ENCODE peak calls at places on chromosomes 5 and 9, in nine cellular contexts. One of them, this sample, is unnamed.

GRCh38 chr9:128420651-128421473 is at the start of gene CERCAM:
- DNase-seq in prostate gland: peak
- DNase-seq in A673: peak
- DNase-seq in mammary epithelial cell: peak
- DNase-seq in coronary artery: no peak
- DNase-seq in A549: peak
- DNase-seq in kidney epithelial cell: no peak
- DNase-seq in AG10803: peak
- DNase-seq in H7: peak
- DNase-seq in this sample: no peak

GRCh38 chr9:38359689-38360385 is 32.7 kb upstream of the ALDH1B1 start:
- DNase-seq in kidney epithelial cell: no peak
- DNase-seq in AG10803: peak
- DNase-seq in prostate gland: no peak
- DNase-seq in A549: no peak
- DNase-seq in H7: no peak
- DNase-seq in coronary artery: peak
- DNase-seq in mammary epithelial cell: no peak
- DNase-seq in A673: no peak
- DNase-seq in this sample: peak

GRCh38 chr5:113384787-113385186 is 50.0 kb downstream of the TSSK1B start:
- DNase-seq in coronary artery: no peak
- DNase-seq in mammary epithelial cell: no peak
- DNase-seq in AG10803: no peak
- DNase-seq in prostate gland: no peak
- DNase-seq in H7: no peak
- DNase-seq in A673: no peak
- DNase-seq in kidney epithelial cell: no peak
- DNase-seq in A549: no peak
- DNase-seq in this sample: no peak

GRCh38 chr5:27708579-27708978 is 670.2 kb upstream of the CDH9 start:
- DNase-seq in AG10803: no peak
- DNase-seq in H7: no peak
- DNase-seq in A549: peak
- DNase-seq in coronary artery: no peak
- DNase-seq in mammary epithelial cell: peak
- DNase-seq in A673: no peak
- DNase-seq in prostate gland: no peak
- DNase-seq in kidney epithelial cell: peak
- DNase-seq in this sample: no peak

GRCh38 chr5:88770290-88771257 is 112.4 kb downstream of the MEF2C start:
- DNase-seq in prostate gland: no peak
- DNase-seq in coronary artery: no peak
- DNase-seq in mammary epithelial cell: no peak
- DNase-seq in AG10803: peak
- DNase-seq in kidney epithelial cell: no peak
- DNase-seq in H7: no peak
- DNase-seq in A549: no peak
- DNase-seq in A673: no peak
- DNase-seq in this sample: no peak

GRCh38 chr9:108809269-108809668 is 46.5 kb downstream of the ACTL7B start:
- DNase-seq in mammary epithelial cell: no peak
- DNase-seq in H7: no peak
- DNase-seq in kidney epithelial cell: no peak
- DNase-seq in coronary artery: no peak
- DNase-seq in A549: no peak
- DNase-seq in prostate gland: no peak
- DNase-seq in AG10803: no peak
- DNase-seq in A673: no peak
- DNase-seq in this sample: no peak

GRCh38 chr9:127895811-127896210 is 3.6 kb downstream of the ST6GALNAC6 start:
- DNase-seq in coronary artery: no peak
- DNase-seq in A673: no peak
- DNase-seq in kidney epithelial cell: no peak
- DNase-seq in H7: no peak
- DNase-seq in A549: no peak
- DNase-seq in mammary epithelial cell: no peak
- DNase-seq in AG10803: no peak
- DNase-seq in prostate gland: no peak
- DNase-seq in this sample: no peak

GRCh38 chr9:4741365-4742031 is 496 bp upstream of the AK3 start:
- DNase-seq in A549: peak
- DNase-seq in A673: peak
- DNase-seq in prostate gland: peak
- DNase-seq in mammary epithelial cell: peak
- DNase-seq in AG10803: no peak
- DNase-seq in coronary artery: peak
- DNase-seq in kidney epithelial cell: no peak
- DNase-seq in H7: no peak
- DNase-seq in this sample: no peak

GRCh38 chr9:34124923-34125322 is 1.6 kb downstream of the DCAF12 start:
- DNase-seq in coronary artery: no peak
- DNase-seq in prostate gland: no peak
- DNase-seq in mammary epithelial cell: peak
- DNase-seq in AG10803: peak
- DNase-seq in A673: no peak
- DNase-seq in H7: no peak
- DNase-seq in kidney epithelial cell: no peak
- DNase-seq in A549: no peak
- DNase-seq in this sample: no peak

GRCh38 chr5:154567155-154567554 is 89.1 kb upstream of the HAND1 start:
- DNase-seq in AG10803: no peak
- DNase-seq in prostate gland: no peak
- DNase-seq in H7: no peak
- DNase-seq in coronary artery: no peak
- DNase-seq in A549: no peak
- DNase-seq in kidney epithelial cell: no peak
- DNase-seq in mammary epithelial cell: no peak
- DNase-seq in A673: no peak
- DNase-seq in this sample: no peak

GRCh38 chr5:167626341-167627118 is 664.9 kb upstream of the WWC1 start:
- DNase-seq in AG10803: no peak
- DNase-seq in A549: no peak
- DNase-seq in coronary artery: no peak
- DNase-seq in kidney epithelial cell: no peak
- DNase-seq in H7: no peak
- DNase-seq in A673: no peak
- DNase-seq in mammary epithelial cell: no peak
- DNase-seq in prostate gland: no peak
- DNase-seq in this sample: no peak

GRCh38 chr5:153043876-153044275 is 446.6 kb upstream of the GRIA1 start:
- DNase-seq in prostate gland: no peak
- DNase-seq in mammary epithelial cell: peak
- DNase-seq in coronary artery: no peak
- DNase-seq in kidney epithelial cell: no peak
- DNase-seq in A549: no peak
- DNase-seq in H7: no peak
- DNase-seq in AG10803: peak
- DNase-seq in A673: no peak
- DNase-seq in this sample: no peak

GRCh38 chr5:5139358-5140050 is 626 bp upstream of the ADAMTS16 start:
- DNase-seq in A549: no peak
- DNase-seq in kidney epithelial cell: no peak
- DNase-seq in A673: no peak
- DNase-seq in H7: no peak
- DNase-seq in AG10803: no peak
- DNase-seq in prostate gland: no peak
- DNase-seq in coronary artery: no peak
- DNase-seq in mammary epithelial cell: no peak
- DNase-seq in this sample: no peak
- H3K4me3 ChIP-seq in A549: peak
- H3K4me3 ChIP-seq in kidney epithelial cell: peak
- H3K4me3 ChIP-seq in A673: peak
- H3K4me3 ChIP-seq in H7: peak
- H3K4me3 ChIP-seq in AG10803: no peak
- H3K4me3 ChIP-seq in prostate gland: peak
- H3K4me3 ChIP-seq in coronary artery: peak
- H3K4me3 ChIP-seq in mammary epithelial cell: no peak
- H3K4me3 ChIP-seq in this sample: peak

GRCh38 chr5:127425037-127425436 is 92.4 kb upstream of the PRRC1 start:
- DNase-seq in mammary epithelial cell: no peak
- DNase-seq in coronary artery: no peak
- DNase-seq in A673: no peak
- DNase-seq in prostate gland: no peak
- DNase-seq in AG10803: no peak
- DNase-seq in H7: no peak
- DNase-seq in kidney epithelial cell: no peak
- DNase-seq in A549: no peak
- DNase-seq in this sample: no peak
- H3K4me3 ChIP-seq in mammary epithelial cell: no peak
- H3K4me3 ChIP-seq in coronary artery: no peak
- H3K4me3 ChIP-seq in A673: no peak
- H3K4me3 ChIP-seq in prostate gland: no peak
- H3K4me3 ChIP-seq in AG10803: no peak
- H3K4me3 ChIP-seq in H7: no peak
- H3K4me3 ChIP-seq in kidney epithelial cell: no peak
- H3K4me3 ChIP-seq in A549: no peak
- H3K4me3 ChIP-seq in this sample: no peak

GRCh38 chr9:86408121-86408520 is 53.9 kb upstream of the TUT7 start:
- DNase-seq in A549: no peak
- DNase-seq in coronary artery: no peak
- DNase-seq in A673: no peak
- DNase-seq in AG10803: peak
- DNase-seq in H7: no peak
- DNase-seq in mammary epithelial cell: peak
- DNase-seq in kidney epithelial cell: no peak
- DNase-seq in prostate gland: no peak
- DNase-seq in this sample: no peak

GRCh38 chr9:86405086-86405491 is 50.9 kb upstream of the TUT7 start:
- DNase-seq in kidney epithelial cell: no peak
- DNase-seq in coronary artery: no peak
- DNase-seq in H7: no peak
- DNase-seq in prostate gland: peak
- DNase-seq in A549: no peak
- DNase-seq in mammary epithelial cell: no peak
- DNase-seq in A673: no peak
- DNase-seq in AG10803: no peak
- DNase-seq in this sample: no peak

GRCh38 chr9:86406366-86406765 is 52.2 kb upstream of the TUT7 start:
- DNase-seq in A549: no peak
- DNase-seq in mammary epithelial cell: peak
- DNase-seq in prostate gland: peak
- DNase-seq in kidney epithelial cell: peak
- DNase-seq in AG10803: peak
- DNase-seq in coronary artery: no peak
- DNase-seq in A673: no peak
- DNase-seq in H7: no peak
- DNase-seq in this sample: no peak

GRCh38 chr9:86407022-86407421 is 52.8 kb upstream of the TUT7 start:
- DNase-seq in prostate gland: peak
- DNase-seq in A673: no peak
- DNase-seq in A549: no peak
- DNase-seq in mammary epithelial cell: peak
- DNase-seq in kidney epithelial cell: peak
- DNase-seq in coronary artery: no peak
- DNase-seq in H7: no peak
- DNase-seq in AG10803: peak
- DNase-seq in this sample: no peak

DNA sequence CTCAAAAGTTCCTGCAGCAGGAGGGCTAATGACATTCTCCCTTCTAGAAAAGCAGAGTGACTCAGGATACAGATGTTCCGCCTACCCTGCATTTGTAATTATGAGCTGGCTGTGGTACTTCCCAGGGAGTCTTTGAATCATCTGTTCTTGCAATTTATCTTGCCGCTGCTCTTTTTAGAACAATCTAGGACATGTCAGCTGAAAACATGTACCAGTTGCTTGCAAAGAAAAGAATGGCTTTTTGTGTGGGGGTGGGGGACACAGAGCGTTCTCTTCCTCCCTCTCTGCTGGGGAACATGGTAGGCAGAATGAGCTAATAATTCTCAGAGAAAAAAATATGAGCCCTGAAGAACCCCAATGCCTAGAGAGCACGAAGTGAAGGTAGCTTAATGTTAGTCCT is 51.7 kb upstream of the TUT7 start:
- DNase-seq in H7: peak
- DNase-seq in prostate gland: peak
- DNase-seq in A549: peak
- DNase-seq in A673: peak
- DNase-seq in AG10803: peak
- DNase-seq in coronary artery: no peak
- DNase-seq in kidney epithelial cell: peak
- DNase-seq in mammary epithelial cell: peak
- DNase-seq in this sample: no peak
- H3K4me3 ChIP-seq in H7: no peak
- H3K4me3 ChIP-seq in prostate gland: no peak
- H3K4me3 ChIP-seq in A549: peak
- H3K4me3 ChIP-seq in A673: no peak
- H3K4me3 ChIP-seq in AG10803: peak
- H3K4me3 ChIP-seq in coronary artery: no peak
- H3K4me3 ChIP-seq in kidney epithelial cell: no peak
- H3K4me3 ChIP-seq in mammary epithelial cell: peak
- H3K4me3 ChIP-seq in this sample: no peak

GRCh38 chr5:90554358-90555006 is 4.1 kb upstream of the ADGRV1 start:
- DNase-seq in A673: no peak
- DNase-seq in A549: no peak
- DNase-seq in kidney epithelial cell: no peak
- DNase-seq in coronary artery: no peak
- DNase-seq in mammary epithelial cell: no peak
- DNase-seq in AG10803: no peak
- DNase-seq in prostate gland: no peak
- DNase-seq in H7: no peak
- DNase-seq in this sample: no peak

GRCh38 chr5:90555666-90556065 is 2.9 kb upstream of the ADGRV1 start:
- DNase-seq in mammary epithelial cell: no peak
- DNase-seq in H7: no peak
- DNase-seq in coronary artery: no peak
- DNase-seq in prostate gland: no peak
- DNase-seq in kidney epithelial cell: no peak
- DNase-seq in A549: no peak
- DNase-seq in AG10803: no peak
- DNase-seq in A673: no peak
- DNase-seq in this sample: no peak

GRCh38 chr5:90558344-90559192 is at the start of gene ADGRV1:
- DNase-seq in A549: peak
- DNase-seq in H7: peak
- DNase-seq in prostate gland: peak
- DNase-seq in coronary artery: no peak
- DNase-seq in A673: peak
- DNase-seq in kidney epithelial cell: peak
- DNase-seq in mammary epithelial cell: peak
- DNase-seq in AG10803: peak
- DNase-seq in this sample: peak

GRCh38 chr5:90557871-90558270 is 726 bp upstream of the ADGRV1 start:
- DNase-seq in kidney epithelial cell: no peak
- DNase-seq in prostate gland: no peak
- DNase-seq in mammary epithelial cell: no peak
- DNase-seq in A549: no peak
- DNase-seq in A673: no peak
- DNase-seq in AG10803: no peak
- DNase-seq in coronary artery: no peak
- DNase-seq in H7: no peak
- DNase-seq in this sample: no peak

DNA sequence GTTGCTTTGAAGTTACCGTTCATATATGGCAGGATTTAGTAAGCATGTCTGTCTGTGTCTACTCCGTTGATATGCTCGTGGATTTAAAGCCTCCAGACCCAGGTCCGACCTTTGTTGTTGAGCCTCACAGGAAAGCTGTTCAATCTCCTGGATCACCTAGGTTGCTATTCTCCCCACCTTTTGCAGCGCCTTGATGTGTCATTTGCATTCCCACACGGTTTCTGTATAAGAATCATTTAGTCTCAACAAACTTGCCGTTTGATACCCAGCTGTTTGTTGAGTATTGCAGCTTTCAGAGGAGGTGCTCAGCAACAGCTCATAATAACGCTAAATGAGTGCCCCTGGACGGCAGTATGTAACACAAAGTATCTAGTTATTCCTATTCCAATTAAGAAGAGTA is 1.2 kb upstream of the ADGRV1 start:
- DNase-seq in kidney epithelial cell: no peak
- DNase-seq in prostate gland: no peak
- DNase-seq in AG10803: no peak
- DNase-seq in A549: no peak
- DNase-seq in A673: no peak
- DNase-seq in mammary epithelial cell: no peak
- DNase-seq in H7: no peak
- DNase-seq in coronary artery: no peak
- DNase-seq in this sample: no peak
- H3K4me3 ChIP-seq in kidney epithelial cell: no peak
- H3K4me3 ChIP-seq in prostate gland: no peak
- H3K4me3 ChIP-seq in AG10803: no peak
- H3K4me3 ChIP-seq in A549: no peak
- H3K4me3 ChIP-seq in A673: no peak
- H3K4me3 ChIP-seq in mammary epithelial cell: no peak
- H3K4me3 ChIP-seq in H7: peak
- H3K4me3 ChIP-seq in coronary artery: no peak
- H3K4me3 ChIP-seq in this sample: no peak

This sample was measured in RWPE2.